ENCODE peak calls at places on chromosomes 16 and 17, in five cellular contexts. Y, E, P, Q and K are unnamed samples.

GRCh38 chr17:58706351-58707140 is 14.1 kb downstream of the RAD51C start:
- DNase-seq in E (no peak), Y (no peak), Q (no peak), P (no peak), K (no peak)

GRCh38 chr16:82219298-82219697 is 49.3 kb upstream of the MPHOSPH6 start:
- DNase-seq in Y (no peak), E (no peak), P (no peak), Q (no peak), K (no peak)

GRCh38 chr17:14299261-14300093 is 1.4 kb upstream of the HS3ST3B1 start:
- DNase-seq in Y (peak; percentile 23), P (peak; percentile 32), E (no peak), Q (no peak), K (no peak)

GRCh38 chr16:19804538-19805323 is 79.9 kb downstream of the GPRC5B start:
- DNase-seq in E (peak; percentile 82), P (peak; percentile 88), Q (no peak), Y (no peak), K (no peak)

GRCh38 chr16:77592021-77592420 is 130.3 kb upstream of the NUDT7 start:
- DNase-seq in Q (no peak), P (no peak), Y (no peak), E (no peak), K (no peak)

GRCh38 chr16:89118361-89119061 is 24.9 kb downstream of the ACSF3 start:
- DNase-seq in E (no peak), Q (peak; percentile 46), P (no peak), Y (no peak), K (no peak)

GRCh38 chr16:19589771-19590302 is 34.3 kb downstream of the VPS35L start:
- DNase-seq in Q (no peak), E (no peak), Y (no peak), P (no peak), K (no peak)

GRCh38 chr16:68283840-68284595 is 19.7 kb downstream of the SLC7A6 start:
- DNase-seq in Y (no peak), E (no peak), Q (no peak), P (no peak), K (no peak)

GRCh38 chr17:8420041-8420934 is 15.4 kb upstream of the NDEL1 start:
- DNase-seq in Y (no peak), E (peak; percentile 16), P (peak; percentile 73), Q (peak; percentile 19), K (no peak)

GRCh38 chr17:13671771-13672170 is 70.0 kb upstream of the HS3ST3A1 start:
- DNase-seq in Q (peak; percentile 83), E (peak; percentile 79), Y (no peak), P (no peak), K (no peak)

GRCh38 chr17:41971721-41972523 is 5.3 kb downstream of the CNP start:
- DNase-seq in E (no peak), Y (no peak), P (no peak), Q (no peak), K (no peak)

GRCh38 chr16:2102471-2102870 is 33.2 kb downstream of the PKD1 start:
- DNase-seq in Q (no peak), P (no peak), E (no peak), Y (no peak), K (no peak)

GRCh38 chr16:82152192-82152591 is 17.8 kb downstream of the MPHOSPH6 start:
- DNase-seq in E (no peak), Q (no peak), P (no peak), Y (no peak), K (no peak)

GRCh38 chr17:40478486-40478885 is 22.9 kb downstream of the TNS4 start:
- DNase-seq in Q (no peak), E (no peak), Y (no peak), P (no peak), K (no peak)

GRCh38 chr17:13525876-13526275 is 75.9 kb downstream of the HS3ST3A1 start:
- DNase-seq in E (no peak), Y (no peak), Q (no peak), P (no peak), K (no peak)

GRCh38 chr17:916315-916714 is 63.3 kb downstream of the NXN start:
- DNase-seq in P (no peak), E (no peak), Q (no peak), Y (no peak), K (no peak)

GRCh38 chr17:58728831-58729230 is 26.8 kb upstream of the PPM1E start:
- DNase-seq in Q (no peak), Y (no peak), E (no peak), P (no peak), K (no peak)

GRCh38 chr17:78140169-78141051 is 5.8 kb upstream of the C17orf99 start:
- DNase-seq in P (peak; percentile 83), E (peak; percentile 100), Y (peak; percentile 90), Q (no peak), K (no peak)

GRCh38 chr17:78134899-78135385 is 4.4 kb downstream of the TMC8 start:
- DNase-seq in Y (no peak), P (no peak), Q (no peak), E (no peak), K (no peak)

GRCh38 chr17:78135858-78136500 is 5.4 kb downstream of the TMC8 start:
- DNase-seq in P (no peak), Q (no peak), E (no peak), Y (no peak), K (no peak)

GRCh38 chr17:78138204-78139060 is 7.8 kb upstream of the C17orf99 start:
- DNase-seq in P (no peak), Q (no peak), Y (no peak), E (no peak), K (no peak)

GRCh38 chr17:78137392-78138203 is 7.0 kb downstream of the TMC8 start:
- DNase-seq in Y (no peak), Q (no peak), E (no peak), P (no peak), K (no peak)
- TF ChIP-seq CTCF in Y (peak; percentile 51), Q (peak; percentile 40), E (peak; percentile 79), P (peak; percentile 39), K (peak; percentile 35)

DNA sequence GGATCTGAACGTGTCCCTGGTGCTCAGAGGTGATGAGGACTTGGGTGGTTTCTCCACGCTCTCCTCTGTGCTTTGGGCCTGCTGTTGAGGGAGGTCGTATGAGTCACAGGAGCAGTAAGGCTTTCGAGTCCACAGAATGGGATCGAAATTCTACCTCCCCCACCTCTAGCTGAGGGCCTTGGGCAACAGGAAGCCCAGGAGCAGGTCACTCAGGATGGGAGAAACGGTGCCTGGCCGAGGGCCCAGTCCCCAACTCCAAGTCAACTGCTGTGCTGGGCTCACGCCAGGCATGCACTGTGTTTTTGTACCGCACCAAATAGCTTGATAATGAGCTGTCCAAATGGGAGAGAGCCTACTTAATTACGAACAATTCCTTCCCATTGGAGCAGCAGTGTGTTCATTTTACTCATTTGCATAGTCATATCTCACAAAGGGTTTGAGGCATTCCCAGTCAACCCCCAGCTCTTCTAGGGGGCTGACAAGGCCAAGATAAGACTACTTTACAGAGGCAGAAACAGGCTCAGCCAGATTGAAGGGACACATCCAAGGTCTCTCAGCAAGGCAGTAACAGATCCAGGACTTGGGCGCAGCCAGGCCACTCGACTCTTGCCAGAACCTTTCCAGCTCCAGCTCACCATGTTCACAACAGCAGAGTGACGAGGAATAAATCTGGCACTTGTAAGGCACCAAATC is 53.6 kb downstream of the WNT3 start:
- DNase-seq in E (peak; percentile 98), Q (peak; percentile 65), Y (no peak), P (peak; percentile 69), K (no peak)
- H3K4me3 ChIP-seq in E (no peak overlapping the region), Q (no peak overlapping the region), Y (no peak overlapping the region), P (no peak overlapping the region), K (no peak overlapping the region)

GRCh38 chr17:33033176-33033575 is 41.5 kb downstream of the SPACA3 start:
- DNase-seq in P (no peak), Y (no peak), E (no peak), Q (no peak), K (no peak)
- TF ChIP-seq CTCF in P (no peak), Y (no peak), E (no peak), Q (no peak), K (no peak)

GRCh38 chr17:12074346-12074745 is 53.7 kb downstream of the MAP2K4 start:
- DNase-seq in Y (no peak), Q (no peak), E (no peak), P (no peak), K (no peak)

GRCh38 chr17:12068946-12069345 is 48.3 kb downstream of the MAP2K4 start:
- DNase-seq in P (no peak), Y (no peak), Q (no peak), E (no peak), K (no peak)

GRCh38 chr17:12067425-12067824 is 46.7 kb downstream of the MAP2K4 start:
- DNase-seq in E (no peak), Q (no peak), P (no peak), Y (no peak), K (no peak)

GRCh38 chr17:12070561-12070960 is 49.9 kb downstream of the MAP2K4 start:
- DNase-seq in P (no peak), E (peak; percentile 75), Q (peak; percentile 59), Y (no peak), K (no peak)
- H3K4me3 ChIP-seq in P (no peak overlapping the region), E (no peak overlapping the region), Q (no peak overlapping the region), Y (no peak overlapping the region), K (no peak overlapping the region)